ENCODE peak calls at places on chromosomes 12 and 14, in six cellular contexts. K is ovary, Z is tibial nerve, Q is H1, O is sigmoid colon, F is A549. U is an unnamed sample. For H3K9me3, the result is how much of the 10 kb centered on the place peaks cover.

GRCh38 chr14:93619176-93619793 is 169.0 kb downstream of the PRIMA1 start:
- DNase-seq in K (peak), Z (no peak), Q (no peak), O (no peak), F (peak), U (no peak)

GRCh38 chr14:82913396-82913795 is 1379.7 kb upstream of the SEL1L start:
- DNase-seq in K (no peak), Z (no peak), Q (no peak), O (no peak), F (no peak), U (no peak)

GRCh38 chr14:53285064-53285463 is 131.9 kb upstream of the DDHD1 start:
- DNase-seq in K (no peak), Z (no peak), Q (no peak), O (no peak), F (no peak), U (no peak)

GRCh38 chr14:42163136-42163535 is 556.5 kb downstream of the LRFN5 start:
- DNase-seq in K (no peak), Z (no peak), Q (no peak), O (no peak), F (no peak), U (no peak)

GRCh38 chr14:92460916-92461579 is 52.5 kb upstream of the RIN3 start:
- DNase-seq in K (no peak), Z (no peak), Q (no peak), O (peak), F (no peak), U (no peak)

GRCh38 chr14:104297313-104297704 is 158.9 kb downstream of the KIF26A start:
- DNase-seq in K (peak), Z (no peak), Q (no peak), O (no peak), F (no peak), U (no peak)

GRCh38 chr12:130026608-130027176 is 122.9 kb upstream of the TMEM132D start:
- DNase-seq in K (no peak), Z (no peak), Q (no peak), O (no peak), F (peak), U (no peak)

GRCh38 chr12:46387697-46388096 is 15.1 kb upstream of the SLC38A2 start:
- DNase-seq in K (no peak), Z (no peak), Q (no peak), O (no peak), F (no peak), U (no peak)

DNA sequence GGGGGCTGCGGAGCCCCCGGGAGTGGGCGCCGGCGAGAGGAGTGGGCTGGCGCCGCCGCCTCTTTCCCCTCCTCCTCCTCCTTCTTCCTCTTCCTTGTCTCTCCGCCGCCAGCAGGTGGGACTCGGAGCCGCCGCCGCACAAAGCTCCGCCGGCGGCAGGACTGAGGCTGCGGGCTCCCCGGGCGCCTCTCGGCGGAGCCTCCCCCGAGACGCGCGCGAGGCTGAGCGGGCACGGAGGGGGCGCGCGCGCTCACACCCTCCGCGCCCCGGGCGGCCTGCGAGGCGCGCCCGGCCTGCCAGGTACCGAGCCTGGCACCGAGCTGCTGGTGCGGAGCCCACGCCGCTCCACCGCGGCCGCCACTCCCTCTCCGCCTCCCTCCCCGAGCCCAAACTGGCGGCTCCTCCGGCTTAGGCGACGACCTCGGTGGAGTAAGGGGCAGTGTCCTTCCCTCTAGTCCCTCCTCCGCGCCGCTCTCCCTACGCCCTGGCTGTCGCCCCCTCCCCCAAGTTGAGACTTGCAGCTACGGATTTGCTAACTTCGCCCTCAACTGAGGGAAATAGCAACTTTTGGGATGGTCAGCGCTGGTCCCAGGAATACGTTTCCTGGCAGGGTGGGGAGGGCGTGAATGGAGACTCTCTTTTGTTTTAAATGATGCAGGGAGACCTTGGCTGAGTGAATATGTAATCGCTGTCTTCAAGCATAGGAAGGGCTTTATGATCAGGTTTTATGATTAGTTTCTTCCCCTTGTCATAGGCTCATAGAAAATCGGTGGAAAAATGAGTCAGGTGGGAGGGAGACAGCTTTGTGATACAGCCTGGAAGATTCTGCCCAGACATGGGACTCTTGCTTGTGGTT is 199.5 kb upstream of the CAND1 start:
- DNase-seq in K (no peak), Z (no peak), Q (peak), O (no peak), F (peak), U (no peak)
- TF ChIP-seq EP300 in K (no peak), Z (no peak), Q (no peak), O (no peak), F (no peak), U (no peak)

GRCh38 chr12:57657744-57658143 is 24.7 kb upstream of the B4GALNT1 start:
- DNase-seq in K (peak), Z (no peak), Q (no peak), O (peak), F (no peak), U (no peak)
- H3K9me3 ChIP-seq in K (under half), Z (under half), Q (under half), O (under half), F (under half), U (under half)

GRCh38 chr12:25933001-25933400 is 25.5 kb upstream of the RASSF8 start:
- DNase-seq in K (no peak), Z (no peak), Q (no peak), O (no peak), F (no peak), U (no peak)

GRCh38 chr12:25937096-25937495 is 21.4 kb upstream of the RASSF8 start:
- DNase-seq in K (no peak), Z (no peak), Q (no peak), O (no peak), F (no peak), U (no peak)

GRCh38 chr12:25938581-25938980 is 19.9 kb upstream of the RASSF8 start:
- DNase-seq in K (no peak), Z (no peak), Q (no peak), O (no peak), F (no peak), U (no peak)

GRCh38 chr12:25934461-25934860 is 24.0 kb upstream of the RASSF8 start:
- DNase-seq in K (no peak), Z (no peak), Q (no peak), O (no peak), F (no peak), U (no peak)

GRCh38 chr12:25935355-25936144 is 22.9 kb upstream of the RASSF8 start:
- DNase-seq in K (no peak), Z (no peak), Q (no peak), O (no peak), F (no peak), U (no peak)
- TF ChIP-seq CTCF in K (no peak), Z (no peak), Q (no peak), O (no peak), F (no peak), U (no peak)

GRCh38 chr14:69170848-69171247 is 17.9 kb upstream of the DCAF5 start:
- DNase-seq in K (no peak), Z (no peak), Q (no peak), O (no peak), F (no peak), U (no peak)
- TF ChIP-seq EP300 in K (no peak), Z (no peak), Q (no peak), O (no peak), F (no peak), U (no peak)

DNA sequence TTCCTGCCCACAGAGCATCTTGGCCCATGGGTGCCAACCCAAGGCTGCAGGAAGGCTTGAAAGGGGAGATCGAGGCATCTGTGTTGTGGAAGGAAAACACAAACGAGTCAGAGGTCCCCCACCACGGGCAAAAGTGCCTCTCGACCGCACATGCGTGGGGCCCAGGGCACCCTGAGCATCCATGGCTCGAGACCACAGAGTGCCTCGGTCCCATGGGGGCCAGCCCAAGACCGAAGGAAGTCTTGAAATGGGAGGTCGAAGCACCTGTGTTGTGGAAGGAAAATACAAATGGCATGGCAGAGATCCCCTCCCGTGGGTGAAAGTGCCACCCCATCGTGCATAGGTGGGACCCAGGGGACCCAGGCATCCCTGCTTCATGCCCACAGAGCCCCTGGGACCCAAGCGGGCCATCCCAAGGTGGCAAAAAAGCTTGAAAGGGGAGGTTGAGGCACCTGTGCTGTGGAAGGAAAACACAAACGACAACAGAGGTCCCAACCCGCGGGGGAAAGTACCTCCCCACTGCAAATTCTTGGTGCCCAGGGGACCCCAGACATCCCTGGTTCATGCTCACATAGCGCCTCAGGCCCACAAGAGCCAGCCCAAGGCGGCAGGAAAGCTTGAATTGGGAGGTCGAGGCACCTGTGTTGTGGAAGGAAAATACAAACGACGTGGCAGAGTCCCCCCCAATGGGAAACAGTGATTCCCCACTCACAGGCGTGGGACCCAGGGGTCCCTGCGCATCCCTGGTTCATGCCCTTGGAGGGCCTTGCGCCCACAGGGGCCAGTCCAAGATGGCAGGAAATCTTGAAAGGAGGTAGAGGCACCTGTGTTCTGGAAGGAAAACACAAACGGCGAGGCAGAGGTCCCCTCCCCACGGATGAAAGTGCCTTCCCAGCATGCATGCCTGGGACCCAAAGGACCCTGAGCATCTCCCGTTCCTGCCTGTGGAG is 373.0 kb downstream of the ALG10 start:
- DNase-seq in K (peak), Z (peak), Q (no peak), O (peak), F (no peak), U (peak)
- H3K9me3 ChIP-seq in K (under half), Z (under half), Q (half or more), O (under half), F (under half), U (half or more)

GRCh38 chr12:108560752-108561719 is at the start of gene SART3:
- DNase-seq in K (peak), Z (peak), Q (peak), O (peak), F (peak), U (no peak)
- TF ChIP-seq CTCF in K (peak), Z (peak), Q (no peak), O (no peak), F (no peak), U (no peak)